ENCODE peak calls at places on chromosomes 12 and 14, in ten cellular contexts. I, X, L, S, G, N, D, B, T and F are unnamed samples.

GRCh38 chr12:121534495-121535148 is 46.2 kb downstream of the KDM2B start:
- DNase-seq in N (no peak), G (no peak), L (peak), X (no peak), I (peak), S (no peak), T (no peak), D (no peak), B (no peak), F (no peak)

GRCh38 chr14:36773136-36773540 is 111.5 kb downstream of the PAX9 start:
- DNase-seq in S (no peak), D (no peak), G (peak), X (no peak), I (no peak), N (no peak), T (no peak), L (peak), B (no peak), F (no peak)

GRCh38 chr12:90021729-90022249 is 313.2 kb upstream of the ATP2B1 start:
- DNase-seq in D (no peak), S (no peak), N (no peak), X (no peak), T (no peak), G (no peak), I (no peak), B (no peak), L (no peak), F (no peak)

GRCh38 chr14:96267916-96268315 is 11.9 kb downstream of the BDKRB1 start:
- DNase-seq in D (no peak), T (no peak), B (no peak), I (no peak), X (no peak), G (no peak), N (no peak), S (no peak), L (no peak), F (no peak)

GRCh38 chr14:101595887-101596721 is 34.8 kb downstream of the DIO3 start:
- DNase-seq in I (no peak), X (peak), L (no peak), T (no peak), B (no peak), G (no peak), D (no peak), N (no peak), S (no peak), F (peak)

GRCh38 chr12:94172031-94172430 is 23.7 kb downstream of the PLXNC1 start:
- DNase-seq in D (no peak), T (no peak), N (no peak), L (no peak), B (no peak), S (no peak), X (peak), G (no peak), I (no peak), F (no peak)

GRCh38 chr12:307406-307805 is 44.8 kb upstream of the SLC6A13 start:
- DNase-seq in L (no peak), T (no peak), I (no peak), B (no peak), X (no peak), D (no peak), G (no peak), N (no peak), S (no peak), F (no peak)

GRCh38 chr14:32472081-32472480 is 143.0 kb downstream of the AKAP6 start:
- DNase-seq in D (no peak), L (no peak), B (no peak), N (no peak), G (no peak), I (no peak), S (no peak), X (no peak), T (no peak), F (no peak)

GRCh38 chr14:105161314-105161713 is 7.3 kb downstream of the JAG2 start:
- DNase-seq in S (no peak), G (no peak), N (no peak), B (peak), X (no peak), T (no peak), D (no peak), L (no peak), I (no peak), F (no peak)

GRCh38 chr12:128076188-128076587 is 190.8 kb upstream of the TMEM132C start:
- DNase-seq in B (no peak), L (no peak), X (no peak), I (no peak), G (no peak), N (no peak), D (no peak), T (no peak), S (no peak), F (no peak)

GRCh38 chr12:106841471-106842302 is 67.2 kb downstream of the RIC8B start:
- DNase-seq in L (peak), I (no peak), T (no peak), B (peak), N (peak), X (peak), S (no peak), D (peak), G (peak), F (no peak)

GRCh38 chr14:77031680-77032482 is 3.4 kb upstream of the IRF2BPL start:
- DNase-seq in L (no peak), T (no peak), I (no peak), S (no peak), B (no peak), X (peak), D (no peak), G (no peak), N (peak), F (no peak)

GRCh38 chr14:30885840-30886740 is 11.7 kb downstream of the COCH start:
- DNase-seq in N (no peak), T (no peak), X (no peak), B (no peak), D (no peak), L (no peak), G (no peak), S (no peak), I (no peak), F (no peak)

GRCh38 chr12:2008677-2009076 is 4.4 kb upstream of the DCP1B start:
- DNase-seq in L (no peak), T (no peak), I (no peak), N (no peak), B (no peak), S (no peak), D (no peak), G (no peak), X (no peak), F (no peak)

GRCh38 chr14:58865520-58866281 is 227.9 kb downstream of the DACT1 start:
- DNase-seq in B (no peak), I (no peak), S (no peak), D (no peak), N (no peak), X (no peak), T (no peak), L (no peak), G (no peak), F (no peak)

GRCh38 chr12:93883436-93884154 is 206.4 kb downstream of the CRADD start:
- DNase-seq in I (no peak), D (no peak), S (no peak), G (no peak), L (no peak), N (no peak), X (no peak), T (no peak), B (no peak), F (no peak)

GRCh38 chr12:117363263-117363662 is 1.8 kb upstream of the NOS1 start:
- DNase-seq in G (no peak), X (no peak), B (no peak), I (no peak), D (no peak), L (peak), N (no peak), S (no peak), T (no peak), F (no peak)

GRCh38 chr14:74945852-74946658 is 9.3 kb downstream of the PGF start:
- DNase-seq in I (peak), B (peak), L (peak), S (no peak), G (peak), T (no peak), X (peak), D (no peak), N (peak), F (peak)

GRCh38 chr12:126424696-126425095 is 1359.5 kb downstream of the AACS start:
- DNase-seq in X (no peak), N (no peak), G (no peak), D (peak), T (no peak), L (no peak), B (no peak), I (no peak), S (no peak), F (no peak)

GRCh38 chr14:63394856-63395255 is 76.1 kb upstream of the GPHB5 start:
- DNase-seq in D (no peak), B (no peak), T (no peak), L (no peak), X (no peak), S (no peak), G (no peak), I (no peak), N (no peak), F (no peak)

GRCh38 chr12:111101003-111101402 is 180.6 kb upstream of the MYL2 start:
- DNase-seq in D (no peak), X (no peak), I (no peak), G (no peak), S (no peak), B (no peak), N (no peak), L (no peak), T (no peak), F (no peak)

GRCh38 chr14:89721330-89721729 is 233.2 kb downstream of the EFCAB11 start:
- DNase-seq in N (no peak), G (no peak), X (no peak), B (no peak), L (no peak), I (no peak), S (no peak), T (no peak), D (no peak), F (no peak)

GRCh38 chr14:99968156-99968920 is 96.9 kb upstream of the EVL start:
- DNase-seq in S (no peak), D (no peak), T (no peak), L (no peak), B (no peak), G (no peak), I (no peak), N (no peak), X (no peak), F (no peak)

GRCh38 chr12:13433768-13434167 is 237.2 kb downstream of the EMP1 start:
- DNase-seq in B (no peak), X (no peak), L (no peak), D (no peak), S (no peak), G (no peak), T (no peak), N (no peak), I (no peak), F (no peak)

GRCh38 chr14:104903990-104904389 is 20.7 kb upstream of the PLD4 start:
- DNase-seq in X (no peak), G (no peak), T (no peak), N (no peak), S (no peak), I (no peak), L (no peak), D (no peak), B (no peak), F (no peak)

GRCh38 chr12:64010069-64010686 is 165.7 kb downstream of the SRGAP1 start:
- DNase-seq in T (no peak), L (no peak), I (no peak), N (no peak), S (no peak), B (no peak), X (no peak), D (no peak), G (no peak), F (no peak)

GRCh38 chr14:63712123-63712522 is 15.7 kb downstream of the SGPP1 start:
- DNase-seq in I (no peak), B (no peak), N (no peak), D (no peak), X (no peak), S (no peak), G (no peak), T (no peak), L (no peak), F (no peak)

GRCh38 chr14:24965934-24966593 is 83.9 kb downstream of the STXBP6 start:
- DNase-seq in L (no peak), S (no peak), B (peak), N (peak), G (no peak), D (no peak), T (no peak), X (peak), I (no peak), F (peak)

GRCh38 chr14:76772300-76773187 is 11.3 kb downstream of the VASH1 start:
- DNase-seq in I (peak), T (no peak), L (peak), N (peak), D (no peak), X (peak), G (no peak), B (no peak), S (no peak), F (no peak)

GRCh38 chr12:7512528-7512927 is 9.0 kb upstream of the CD163 start:
- DNase-seq in X (no peak), T (no peak), G (peak), B (no peak), I (no peak), S (no peak), N (no peak), D (no peak), L (peak), F (no peak)

GRCh38 chr12:96070670-96071279 is 35.4 kb upstream of the LTA4H start:
- DNase-seq in N (peak), D (no peak), T (peak), I (peak), X (peak), L (peak), B (no peak), G (no peak), S (no peak), F (no peak)

GRCh38 chr14:55109846-55110245 is 19.2 kb upstream of the LGALS3 start:
- DNase-seq in G (no peak), N (no peak), S (no peak), X (no peak), D (no peak), T (no peak), B (no peak), I (no peak), L (no peak), F (no peak)

GRCh38 chr14:90397401-90398314 is 829 bp downstream of the CALM1 start:
- DNase-seq in D (no peak), B (no peak), S (peak), I (peak), N (peak), L (peak), G (no peak), X (peak), T (no peak), F (peak)

GRCh38 chr14:97977711-97978261 is 1180.6 kb downstream of the VRK1 start:
- DNase-seq in I (peak), X (peak), L (no peak), S (peak), B (peak), N (no peak), D (peak), G (no peak), T (no peak), F (peak)

GRCh38 chr12:26043139-26044006 is 81.5 kb downstream of the BHLHE41 start:
- DNase-seq in T (no peak), B (no peak), D (no peak), N (no peak), S (no peak), G (no peak), I (no peak), L (peak), X (no peak), F (no peak)

DNA sequence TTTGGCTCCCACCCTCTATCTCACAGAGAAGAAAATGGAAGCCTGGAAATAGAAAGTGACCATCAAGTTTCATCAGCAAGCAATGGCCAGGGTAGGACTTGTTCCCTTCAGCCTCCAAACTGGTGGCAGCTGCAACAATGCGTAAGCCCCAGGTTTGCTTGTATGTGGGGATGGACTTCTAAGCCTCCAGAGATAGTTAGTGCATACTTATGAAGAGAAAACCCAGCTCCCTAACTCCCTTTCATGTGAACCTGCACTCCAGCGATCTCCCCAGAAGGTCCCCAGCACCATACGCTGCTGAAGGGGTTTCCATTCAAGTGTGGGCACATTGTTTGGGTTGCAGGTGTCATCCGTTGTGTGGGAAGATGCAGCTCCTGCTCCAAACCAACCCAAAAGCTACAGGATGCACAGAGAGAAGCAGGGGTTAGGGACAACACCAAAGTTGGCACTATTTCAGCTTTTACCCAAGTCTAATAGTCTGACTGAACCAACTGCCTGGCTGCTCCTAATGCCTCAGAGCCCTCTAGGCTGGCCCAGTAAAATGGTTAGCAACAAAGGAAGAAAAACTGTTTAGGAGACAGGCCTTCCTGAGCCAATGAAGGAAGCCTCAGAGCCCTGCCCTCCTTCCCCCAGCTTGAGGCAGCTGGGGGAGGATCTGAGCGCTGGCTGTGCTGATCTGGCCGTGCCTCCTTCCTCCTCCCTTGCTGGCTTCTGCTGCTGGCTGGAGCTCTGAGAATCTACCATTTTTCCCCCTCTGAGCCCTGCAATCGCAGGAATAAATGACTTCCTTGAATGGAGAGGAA is 12.3 kb downstream of the ZFP36L1 start:
- DNase-seq in B (no peak), N (peak), L (no peak), T (no peak), X (peak), D (no peak), G (no peak), I (no peak), S (no peak), F (peak)
- TF ChIP-seq POLR2AphosphoS5 in B (no peak), N (no peak), L (no peak), T (no peak), X (no peak), D (no peak), G (no peak), I (no peak), S (no peak), F (no peak)

GRCh38 chr14:103522028-103522581 is 525 bp downstream of the CKB start:
- DNase-seq in T (no peak), B (no peak), L (peak), X (no peak), S (no peak), G (no peak), D (no peak), I (peak), N (no peak), F (no peak)
- H3K4me3 ChIP-seq in T (peak), B (peak), L (peak), X (peak), S (peak), G (peak), D (peak), I (peak), N (no peak), F (peak)

GRCh38 chr14:73727181-73727580 is 13.0 kb upstream of the PNMA1 start:
- DNase-seq in D (no peak), B (no peak), S (no peak), L (no peak), T (no peak), I (no peak), G (no peak), X (no peak), N (no peak), F (no peak)
- TF ChIP-seq POLR2AphosphoS5 in D (no peak), B (no peak), S (no peak), L (no peak), T (no peak), I (no peak), G (no peak), X (no peak), N (no peak), F (no peak)

GRCh38 chr12:104048162-104048561 is 1.8 kb downstream of the GLT8D2 start:
- DNase-seq in N (no peak), L (no peak), I (no peak), X (no peak), D (no peak), G (no peak), B (no peak), S (no peak), T (no peak), F (no peak)

GRCh38 chr12:104049278-104050257 is at the start of gene GLT8D2:
- DNase-seq in I (peak), B (peak), S (peak), X (peak), G (no peak), L (peak), N (peak), T (no peak), D (no peak), F (peak)

GRCh38 chr12:104046306-104046705 is 3.7 kb downstream of the GLT8D2 start:
- DNase-seq in L (no peak), S (no peak), D (no peak), G (no peak), B (no peak), T (no peak), I (no peak), N (no peak), X (no peak), F (no peak)

GRCh38 chr12:104054681-104055346 is 4.8 kb upstream of the GLT8D2 start:
- DNase-seq in S (no peak), L (peak), D (no peak), G (no peak), X (no peak), B (no peak), N (no peak), I (peak), T (no peak), F (no peak)

DNA sequence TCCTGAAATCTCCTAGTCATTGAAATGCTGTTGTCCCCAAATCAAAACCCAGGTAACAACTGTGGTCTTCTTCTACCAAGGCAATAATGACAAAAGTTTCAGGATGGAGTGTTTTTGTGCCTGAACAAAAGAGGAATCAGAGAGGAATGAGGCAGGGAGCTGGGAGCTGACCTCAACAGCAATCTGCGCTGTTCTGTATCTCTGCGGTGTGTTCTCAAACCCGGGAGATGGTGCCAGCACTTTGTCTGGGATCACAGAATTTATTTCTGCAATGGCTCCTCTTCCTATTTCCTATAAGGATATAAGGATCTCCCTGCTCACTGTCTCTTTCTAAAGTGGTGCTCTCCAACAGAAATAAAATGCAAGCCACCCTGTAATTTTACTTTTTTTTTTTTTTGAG is 449 bp upstream of the GLT8D2 start:
- DNase-seq in B (no peak), S (no peak), T (no peak), D (no peak), N (no peak), G (no peak), I (no peak), L (peak), X (no peak), F (no peak)
- H3K4me3 ChIP-seq in B (peak), S (peak), T (no peak), D (peak), N (peak), G (peak), I (peak), L (peak), X (peak), F (peak)

GRCh38 chr14:87628129-87628528 is 364.9 kb downstream of the GALC start:
- DNase-seq in L (peak), G (no peak), D (no peak), T (no peak), S (no peak), I (no peak), N (no peak), B (no peak), X (no peak), F (no peak)
- TF ChIP-seq POLR2AphosphoS5 in L (no peak), G (no peak), D (no peak), T (no peak), S (no peak), I (no peak), N (no peak), B (no peak), X (no peak), F (no peak)